ENCODE peak calls at places on chromosome 19, in ten cellular contexts. Z is heart left ventricle; D is AG08395; T is EL; Y is H54; E is activated effector memory CD4-positive, alpha-beta T cell treated with Interleukin-2 at 50 U/mL for 16 hours; O is stimulated activated CD4-positive, alpha-beta T cell treated with anti-CD3 and anti-CD28 coated beads, TNF-alpha, amount 100 ng/mL, for 4 hours; N is activated naive CD4-positive, alpha-beta T cell; G is stimulated activated CD8-positive, alpha-beta memory T cell treated with anti-CD3 and anti-CD28 coated beads, Interleukin-2, amount 100 ng/mL, for 48 hours; C is iris pigment epithelial cell. K is an unnamed sample.

GRCh38 chr19:48717059-48717395 is 2.5 kb downstream of the MAMSTR start:
- DNase-seq in Z (no peak), D (no peak), T (no peak), Y (no peak), E (no peak), O (no peak), N (no peak), G (no peak), C (no peak), K (peak)

GRCh38 chr19:53704011-53704410 is 72.2 kb downstream of the DPRX start:
- DNase-seq in Z (no peak), D (no peak), T (no peak), Y (no peak), E (no peak), O (no peak), N (no peak), G (no peak), C (no peak), K (no peak)

GRCh38 chr19:392375-392970 is 16.5 kb downstream of the C2CD4C start:
- DNase-seq in Z (no peak), D (no peak), T (no peak), Y (no peak), E (no peak), O (no peak), N (no peak), G (no peak), C (no peak), K (no peak)

GRCh38 chr19:45475537-45476348 is 7.9 kb downstream of the FOSB start:
- DNase-seq in Z (no peak), D (no peak), T (no peak), Y (no peak), E (no peak), O (no peak), N (no peak), G (no peak), C (no peak), K (no peak)

GRCh38 chr19:44620667-44621066 is 7.3 kb downstream of the IGSF23 start:
- DNase-seq in Z (no peak), D (no peak), T (no peak), Y (no peak), E (no peak), O (no peak), N (no peak), G (no peak), C (peak), K (no peak)

GRCh38 chr19:55373993-55374757 is 2.5 kb upstream of the TMEM190 start:
- DNase-seq in Z (no peak), D (peak), T (peak), Y (peak), E (no peak), O (no peak), N (no peak), G (no peak), C (no peak), K (no peak)

GRCh38 chr19:7863971-7864718 is 10.0 kb downstream of the PRR36 start:
- DNase-seq in Z (no peak), D (no peak), T (no peak), Y (no peak), E (no peak), O (no peak), N (no peak), G (no peak), C (no peak), K (no peak)

GRCh38 chr19:7879102-7879770 is 5.0 kb upstream of the PRR36 start:
- DNase-seq in Z (no peak), D (no peak), T (no peak), Y (no peak), E (no peak), O (no peak), N (no peak), G (no peak), C (no peak), K (no peak)

GRCh38 chr19:48962029-48962848 is 2.9 kb upstream of the FTL start:
- DNase-seq in Z (peak), D (no peak), T (peak), Y (peak), E (peak), O (no peak), N (peak), G (no peak), C (peak), K (no peak)

GRCh38 chr19:11324079-11324661 is 15.3 kb downstream of the RAB3D start:
- DNase-seq in Z (peak), D (peak), T (peak), Y (no peak), E (peak), O (no peak), N (no peak), G (peak), C (peak), K (no peak)

GRCh38 chr19:2648528-2648937 is 54.0 kb downstream of the GNG7 start:
- DNase-seq in Z (peak), D (peak), T (peak), Y (peak), E (peak), O (peak), N (peak), G (peak), C (peak), K (no peak)

GRCh38 chr19:1082165-1082927 is 12.8 kb downstream of the POLR2E start:
- DNase-seq in Z (peak), D (no peak), T (peak), Y (no peak), E (peak), O (peak), N (peak), G (peak), C (peak), K (no peak)

GRCh38 chr19:39110263-39110967 is 15.2 kb upstream of the PAK4 start:
- DNase-seq in Z (no peak), D (peak), T (peak), Y (no peak), E (peak), O (peak), N (peak), G (peak), C (no peak), K (no peak)

GRCh38 chr19:6963937-6964336 is 57.3 kb downstream of the MBD3L2B start:
- DNase-seq in Z (no peak), D (no peak), T (no peak), Y (no peak), E (peak), O (peak), N (no peak), G (peak), C (no peak), K (no peak)

GRCh38 chr19:50276370-50277063 is 52.7 kb downstream of the KCNC3 start:
- DNase-seq in Z (no peak), D (no peak), T (no peak), Y (no peak), E (no peak), O (no peak), N (no peak), G (no peak), C (no peak), K (no peak)

GRCh38 chr19:28705008-28705407 is 507.9 kb downstream of the UQCRFS1 start:
- DNase-seq in Z (no peak), D (peak), T (peak), Y (peak), E (no peak), O (no peak), N (no peak), G (no peak), C (peak), K (no peak)

GRCh38 chr19:39200066-39200817 is 3.5 kb downstream of the NCCRP1 start:
- DNase-seq in Z (no peak), D (no peak), T (no peak), Y (no peak), E (no peak), O (no peak), N (no peak), G (no peak), C (no peak), K (no peak)